ENCODE peak calls at places on chromosomes 16 and 17, in eight cellular contexts. One of them, this sample, is unnamed.

GRCh38 chr16:17501321-17501720 is 30.6 kb upstream of the XYLT1 start:
- DNase-seq in OCI-LY7: no peak
- DNase-seq in mucosa of gallbladder: no peak
- DNase-seq in NCI-H446: no peak
- DNase-seq in LHCN-M2: no peak
- DNase-seq in kidney glomerular epithelial cell: no peak
- DNase-seq in HS-5: no peak
- DNase-seq in HTR-8/SVneo: no peak
- DNase-seq in this sample: no peak

GRCh38 chr17:11925271-11926021 is 71.8 kb downstream of the ZNF18 start:
- DNase-seq in OCI-LY7: no peak
- DNase-seq in mucosa of gallbladder: peak; percentile 46
- DNase-seq in NCI-H446: no peak
- DNase-seq in LHCN-M2: no peak
- DNase-seq in kidney glomerular epithelial cell: no peak
- DNase-seq in HS-5: no peak
- DNase-seq in HTR-8/SVneo: no peak
- DNase-seq in this sample: no peak

GRCh38 chr17:77437017-77437416 is 296.2 kb downstream of the SEC14L1 start:
- DNase-seq in OCI-LY7: peak; percentile 51
- DNase-seq in mucosa of gallbladder: no peak
- DNase-seq in NCI-H446: peak; percentile 91
- DNase-seq in LHCN-M2: peak; percentile 72
- DNase-seq in kidney glomerular epithelial cell: peak; percentile 12
- DNase-seq in HS-5: no peak
- DNase-seq in HTR-8/SVneo: no peak
- DNase-seq in this sample: peak; percentile 42

GRCh38 chr16:67883872-67884261 is 818 bp upstream of the NRN1L start:
- DNase-seq in OCI-LY7: peak; percentile 62
- DNase-seq in mucosa of gallbladder: peak; percentile 27
- DNase-seq in NCI-H446: peak; percentile 5
- DNase-seq in LHCN-M2: peak; percentile 30
- DNase-seq in kidney glomerular epithelial cell: no peak
- DNase-seq in HS-5: no peak
- DNase-seq in HTR-8/SVneo: no peak
- DNase-seq in this sample: peak; percentile 72

GRCh38 chr16:60655514-60656153 is 1380.6 kb downstream of the CDH8 start:
- DNase-seq in OCI-LY7: no peak
- DNase-seq in mucosa of gallbladder: no peak
- DNase-seq in NCI-H446: no peak
- DNase-seq in LHCN-M2: no peak
- DNase-seq in kidney glomerular epithelial cell: no peak
- DNase-seq in HS-5: no peak
- DNase-seq in HTR-8/SVneo: no peak
- DNase-seq in this sample: no peak

GRCh38 chr17:36553459-36553858 is 8.7 kb downstream of the GGNBP2 start:
- DNase-seq in OCI-LY7: no peak
- DNase-seq in mucosa of gallbladder: no peak
- DNase-seq in NCI-H446: no peak
- DNase-seq in LHCN-M2: no peak
- DNase-seq in kidney glomerular epithelial cell: no peak
- DNase-seq in HS-5: no peak
- DNase-seq in HTR-8/SVneo: no peak
- DNase-seq in this sample: no peak

GRCh38 chr17:82351713-82352488 is 7.1 kb upstream of the TEX19 start:
- DNase-seq in OCI-LY7: peak; percentile 98
- DNase-seq in mucosa of gallbladder: peak; percentile 86
- DNase-seq in NCI-H446: peak; percentile 92
- DNase-seq in LHCN-M2: peak; percentile 84
- DNase-seq in kidney glomerular epithelial cell: peak; percentile 57
- DNase-seq in HS-5: peak; percentile 53
- DNase-seq in HTR-8/SVneo: peak; percentile 81
- DNase-seq in this sample: peak; percentile 86

GRCh38 chr17:6710317-6710716 is 2.9 kb downstream of the SLC13A5 start:
- DNase-seq in OCI-LY7: no peak
- DNase-seq in mucosa of gallbladder: no peak
- DNase-seq in NCI-H446: no peak
- DNase-seq in LHCN-M2: no peak
- DNase-seq in kidney glomerular epithelial cell: no peak
- DNase-seq in HS-5: no peak
- DNase-seq in HTR-8/SVneo: no peak
- DNase-seq in this sample: no peak

GRCh38 chr17:67606896-67607604 is 110.7 kb upstream of the NOL11 start:
- DNase-seq in OCI-LY7: no peak
- DNase-seq in mucosa of gallbladder: no peak
- DNase-seq in NCI-H446: no peak
- DNase-seq in LHCN-M2: no peak
- DNase-seq in kidney glomerular epithelial cell: no peak
- DNase-seq in HS-5: no peak
- DNase-seq in HTR-8/SVneo: no peak
- DNase-seq in this sample: no peak

GRCh38 chr16:57115504-57116182 is 23.3 kb downstream of the CPNE2 start:
- DNase-seq in OCI-LY7: no peak
- DNase-seq in mucosa of gallbladder: peak; percentile 26
- DNase-seq in NCI-H446: peak; percentile 36
- DNase-seq in LHCN-M2: no peak
- DNase-seq in kidney glomerular epithelial cell: no peak
- DNase-seq in HS-5: no peak
- DNase-seq in HTR-8/SVneo: no peak
- DNase-seq in this sample: no peak

GRCh38 chr17:72445055-72445991 is 324.5 kb downstream of the SOX9 start:
- DNase-seq in OCI-LY7: no peak
- DNase-seq in mucosa of gallbladder: no peak
- DNase-seq in NCI-H446: no peak
- DNase-seq in LHCN-M2: no peak
- DNase-seq in kidney glomerular epithelial cell: no peak
- DNase-seq in HS-5: no peak
- DNase-seq in HTR-8/SVneo: no peak
- DNase-seq in this sample: peak; percentile 77

GRCh38 chr16:53768593-53768992 is 64.6 kb downstream of the FTO start:
- DNase-seq in OCI-LY7: no peak
- DNase-seq in mucosa of gallbladder: no peak
- DNase-seq in NCI-H446: no peak
- DNase-seq in LHCN-M2: peak; percentile 98
- DNase-seq in kidney glomerular epithelial cell: peak; percentile 79
- DNase-seq in HS-5: peak; percentile 76
- DNase-seq in HTR-8/SVneo: peak; percentile 50
- DNase-seq in this sample: no peak

GRCh38 chr17:71975998-71976649 is 144.7 kb upstream of the SOX9 start:
- DNase-seq in OCI-LY7: no peak
- DNase-seq in mucosa of gallbladder: peak; percentile 82
- DNase-seq in NCI-H446: peak; percentile 87
- DNase-seq in LHCN-M2: peak; percentile 98
- DNase-seq in kidney glomerular epithelial cell: no peak
- DNase-seq in HS-5: peak; percentile 83
- DNase-seq in HTR-8/SVneo: peak; percentile 92
- DNase-seq in this sample: peak; percentile 79

GRCh38 chr17:78560731-78561130 is 16.5 kb downstream of the DNAH17 start:
- DNase-seq in OCI-LY7: no peak
- DNase-seq in mucosa of gallbladder: no peak
- DNase-seq in NCI-H446: no peak
- DNase-seq in LHCN-M2: no peak
- DNase-seq in kidney glomerular epithelial cell: no peak
- DNase-seq in HS-5: no peak
- DNase-seq in HTR-8/SVneo: no peak
- DNase-seq in this sample: no peak

GRCh38 chr17:14559720-14560119 is 258.8 kb downstream of the HS3ST3B1 start:
- DNase-seq in OCI-LY7: peak; percentile 90
- DNase-seq in mucosa of gallbladder: no peak
- DNase-seq in NCI-H446: no peak
- DNase-seq in LHCN-M2: no peak
- DNase-seq in kidney glomerular epithelial cell: no peak
- DNase-seq in HS-5: no peak
- DNase-seq in HTR-8/SVneo: no peak
- DNase-seq in this sample: no peak

GRCh38 chr17:46056800-46057304 is 57.8 kb downstream of the STH start:
- DNase-seq in OCI-LY7: no peak
- DNase-seq in mucosa of gallbladder: no peak
- DNase-seq in NCI-H446: no peak
- DNase-seq in LHCN-M2: peak; percentile 81
- DNase-seq in kidney glomerular epithelial cell: peak; percentile 27
- DNase-seq in HS-5: peak; percentile 41
- DNase-seq in HTR-8/SVneo: peak; percentile 50
- DNase-seq in this sample: no peak

GRCh38 chr16:88907768-88908167 is 41.3 kb upstream of the PABPN1L start:
- DNase-seq in OCI-LY7: no peak
- DNase-seq in mucosa of gallbladder: no peak
- DNase-seq in NCI-H446: no peak
- DNase-seq in LHCN-M2: peak; percentile 51
- DNase-seq in kidney glomerular epithelial cell: peak; percentile 28
- DNase-seq in HS-5: no peak
- DNase-seq in HTR-8/SVneo: peak; percentile 59
- DNase-seq in this sample: no peak

GRCh38 chr17:5837055-5837491 is 233.1 kb upstream of the WSCD1 start:
- DNase-seq in OCI-LY7: no peak
- DNase-seq in mucosa of gallbladder: no peak
- DNase-seq in NCI-H446: peak; percentile 13
- DNase-seq in LHCN-M2: peak; percentile 73
- DNase-seq in kidney glomerular epithelial cell: peak; percentile 63
- DNase-seq in HS-5: peak; percentile 60
- DNase-seq in HTR-8/SVneo: no peak
- DNase-seq in this sample: no peak

GRCh38 chr17:71440513-71440912 is 680.3 kb upstream of the SOX9 start:
- DNase-seq in OCI-LY7: no peak
- DNase-seq in mucosa of gallbladder: no peak
- DNase-seq in NCI-H446: no peak
- DNase-seq in LHCN-M2: no peak
- DNase-seq in kidney glomerular epithelial cell: no peak
- DNase-seq in HS-5: no peak
- DNase-seq in HTR-8/SVneo: no peak
- DNase-seq in this sample: no peak

GRCh38 chr16:8867483-8868271 is 1.1 kb downstream of the CARHSP1 start:
- DNase-seq in OCI-LY7: peak; percentile 57
- DNase-seq in mucosa of gallbladder: no peak
- DNase-seq in NCI-H446: peak; percentile 48
- DNase-seq in LHCN-M2: peak; percentile 27
- DNase-seq in kidney glomerular epithelial cell: no peak
- DNase-seq in HS-5: no peak
- DNase-seq in HTR-8/SVneo: no peak
- DNase-seq in this sample: peak; percentile 73

GRCh38 chr16:71421911-71422310 is 19.9 kb downstream of the TLE7 start:
- DNase-seq in OCI-LY7: peak; percentile 33
- DNase-seq in mucosa of gallbladder: no peak
- DNase-seq in NCI-H446: no peak
- DNase-seq in LHCN-M2: peak; percentile 2
- DNase-seq in kidney glomerular epithelial cell: no peak
- DNase-seq in HS-5: no peak
- DNase-seq in HTR-8/SVneo: no peak
- DNase-seq in this sample: peak; percentile 27

GRCh38 chr16:53829186-53829747 is 125.3 kb downstream of the FTO start:
- DNase-seq in OCI-LY7: no peak
- DNase-seq in mucosa of gallbladder: no peak
- DNase-seq in NCI-H446: no peak
- DNase-seq in LHCN-M2: no peak
- DNase-seq in kidney glomerular epithelial cell: peak; percentile 14
- DNase-seq in HS-5: peak; percentile 8
- DNase-seq in HTR-8/SVneo: no peak
- DNase-seq in this sample: no peak

GRCh38 chr17:57782642-57783337 is 37.7 kb upstream of the CCDC182 start:
- DNase-seq in OCI-LY7: no peak
- DNase-seq in mucosa of gallbladder: no peak
- DNase-seq in NCI-H446: no peak
- DNase-seq in LHCN-M2: peak; percentile 38
- DNase-seq in kidney glomerular epithelial cell: no peak
- DNase-seq in HS-5: no peak
- DNase-seq in HTR-8/SVneo: no peak
- DNase-seq in this sample: no peak

GRCh38 chr17:57541472-57542394 is 203.4 kb downstream of the CCDC182 start:
- DNase-seq in OCI-LY7: no peak
- DNase-seq in mucosa of gallbladder: peak; percentile 49
- DNase-seq in NCI-H446: peak; percentile 33
- DNase-seq in LHCN-M2: no peak
- DNase-seq in kidney glomerular epithelial cell: no peak
- DNase-seq in HS-5: no peak
- DNase-seq in HTR-8/SVneo: peak; percentile 98
- DNase-seq in this sample: no peak

GRCh38 chr16:75593825-75594820 is 27.9 kb downstream of the GABARAPL2 start:
- DNase-seq in OCI-LY7: peak; percentile 55
- DNase-seq in mucosa of gallbladder: no peak
- DNase-seq in NCI-H446: no peak
- DNase-seq in LHCN-M2: no peak
- DNase-seq in kidney glomerular epithelial cell: no peak
- DNase-seq in HS-5: peak; percentile 86
- DNase-seq in HTR-8/SVneo: no peak
- DNase-seq in this sample: no peak

GRCh38 chr17:83124871-83125514 is 45.6 kb downstream of the METRNL start:
- DNase-seq in OCI-LY7: no peak
- DNase-seq in mucosa of gallbladder: no peak
- DNase-seq in NCI-H446: no peak
- DNase-seq in LHCN-M2: no peak
- DNase-seq in kidney glomerular epithelial cell: no peak
- DNase-seq in HS-5: no peak
- DNase-seq in HTR-8/SVneo: no peak
- DNase-seq in this sample: no peak

GRCh38 chr16:88731699-88732098 is 25.4 kb downstream of the CTU2 start:
- DNase-seq in OCI-LY7: no peak
- DNase-seq in mucosa of gallbladder: no peak
- DNase-seq in NCI-H446: no peak
- DNase-seq in LHCN-M2: no peak
- DNase-seq in kidney glomerular epithelial cell: no peak
- DNase-seq in HS-5: no peak
- DNase-seq in HTR-8/SVneo: peak; percentile 78
- DNase-seq in this sample: no peak

GRCh38 chr17:45190503-45191282 is 29.0 kb downstream of the HEXIM2 start:
- DNase-seq in OCI-LY7: peak; percentile 54
- DNase-seq in mucosa of gallbladder: peak; percentile 32
- DNase-seq in NCI-H446: no peak
- DNase-seq in LHCN-M2: no peak
- DNase-seq in kidney glomerular epithelial cell: peak; percentile 71
- DNase-seq in HS-5: no peak
- DNase-seq in HTR-8/SVneo: no peak
- DNase-seq in this sample: no peak

GRCh38 chr17:77894126-77894956 is 64.2 kb upstream of the TNRC6C start:
- DNase-seq in OCI-LY7: no peak
- DNase-seq in mucosa of gallbladder: no peak
- DNase-seq in NCI-H446: no peak
- DNase-seq in LHCN-M2: no peak
- DNase-seq in kidney glomerular epithelial cell: no peak
- DNase-seq in HS-5: no peak
- DNase-seq in HTR-8/SVneo: no peak
- DNase-seq in this sample: peak; percentile 4

GRCh38 chr16:17835118-17835949 is 364.6 kb upstream of the XYLT1 start:
- DNase-seq in OCI-LY7: no peak
- DNase-seq in mucosa of gallbladder: no peak
- DNase-seq in NCI-H446: no peak
- DNase-seq in LHCN-M2: no peak
- DNase-seq in kidney glomerular epithelial cell: no peak
- DNase-seq in HS-5: no peak
- DNase-seq in HTR-8/SVneo: no peak
- DNase-seq in this sample: no peak

GRCh38 chr17:15185625-15185991 is 79.5 kb downstream of the PMP22 start:
- DNase-seq in OCI-LY7: no peak
- DNase-seq in mucosa of gallbladder: peak; percentile 11
- DNase-seq in NCI-H446: no peak
- DNase-seq in LHCN-M2: peak; percentile 86
- DNase-seq in kidney glomerular epithelial cell: peak; percentile 11
- DNase-seq in HS-5: peak; percentile 32
- DNase-seq in HTR-8/SVneo: no peak
- DNase-seq in this sample: peak; percentile 14